ENCODE peak calls at places on chromosomes 5 and 9, in nine cellular contexts. Q, B, P, K, O, U, A, W and T are unnamed samples.

GRCh38 chr5:177477701-177478477 is 4.5 kb upstream of the DBN1 start:
- DNase-seq in W (no peak), P (peak; percentile 30), K (no peak), Q (no peak), U (no peak), B (no peak), O (no peak), A (no peak), T (no peak)

GRCh38 chr5:137164961-137165360 is 334.2 kb downstream of the SPOCK1 start:
- DNase-seq in P (no peak), K (no peak), W (no peak), U (no peak), B (no peak), O (no peak), Q (no peak), A (no peak), T (no peak)

GRCh38 chr5:93476211-93476851 is 104.7 kb downstream of the NR2F1-AS1 start:
- DNase-seq in A (no peak), P (no peak), B (no peak), U (no peak), K (peak; percentile 33), W (peak; percentile 51), O (no peak), Q (no peak), T (no peak)

GRCh38 chr9:129840024-129840423 is 4.8 kb downstream of the USP20 start:
- DNase-seq in O (no peak), B (no peak), W (no peak), P (no peak), U (no peak), Q (no peak), A (no peak), K (no peak), T (no peak)

GRCh38 chr9:121926417-121926816 is 166.7 kb downstream of the TTLL11 start:
- DNase-seq in B (no peak), K (no peak), Q (no peak), P (no peak), W (no peak), U (no peak), A (no peak), O (no peak), T (no peak)

GRCh38 chr5:134131578-134132350 is 17.3 kb downstream of the TCF7 start:
- DNase-seq in O (no peak), W (no peak), U (no peak), B (no peak), K (no peak), A (no peak), Q (peak; percentile 55), P (no peak), T (no peak)

GRCh38 chr5:143536364-143536763 is 132.9 kb upstream of the NR3C1 start:
- DNase-seq in K (peak; percentile 99), Q (peak; percentile 68), B (no peak), O (no peak), U (no peak), A (peak; percentile 32), P (no peak), W (peak; percentile 98), T (no peak)

GRCh38 chr9:117114768-117115167 is 300.1 kb downstream of the ASTN2 start:
- DNase-seq in P (no peak), O (no peak), A (no peak), B (no peak), W (no peak), K (no peak), U (no peak), Q (no peak), T (no peak)

GRCh38 chr5:10559883-10560282 is 4.0 kb upstream of the ANKRD33B start:
- DNase-seq in U (no peak), B (no peak), A (no peak), K (no peak), Q (no peak), P (no peak), O (no peak), W (no peak), T (no peak)

GRCh38 chr9:133590231-133590855 is 18.8 kb downstream of the FAM163B start:
- DNase-seq in P (no peak), K (no peak), W (no peak), Q (no peak), O (no peak), U (no peak), A (no peak), B (no peak), T (no peak)

GRCh38 chr9:136140046-136140445 is 21.4 kb upstream of the TMEM250 start:
- DNase-seq in O (no peak), W (no peak), B (no peak), A (no peak), P (no peak), K (no peak), Q (no peak), U (no peak), T (no peak)

GRCh38 chr5:151125421-151125820 is 32.2 kb downstream of the ANXA6 start:
- DNase-seq in U (no peak), B (no peak), P (no peak), Q (no peak), A (no peak), O (peak; percentile 38), W (no peak), K (no peak), T (no peak)

GRCh38 chr5:133611357-133612020 is 852 bp downstream of the FSTL4 start:
- DNase-seq in K (no peak), A (peak; percentile 15), U (peak; percentile 43), W (no peak), P (no peak), O (peak; percentile 15), B (peak; percentile 18), Q (no peak), T (peak; percentile 39)

DNA sequence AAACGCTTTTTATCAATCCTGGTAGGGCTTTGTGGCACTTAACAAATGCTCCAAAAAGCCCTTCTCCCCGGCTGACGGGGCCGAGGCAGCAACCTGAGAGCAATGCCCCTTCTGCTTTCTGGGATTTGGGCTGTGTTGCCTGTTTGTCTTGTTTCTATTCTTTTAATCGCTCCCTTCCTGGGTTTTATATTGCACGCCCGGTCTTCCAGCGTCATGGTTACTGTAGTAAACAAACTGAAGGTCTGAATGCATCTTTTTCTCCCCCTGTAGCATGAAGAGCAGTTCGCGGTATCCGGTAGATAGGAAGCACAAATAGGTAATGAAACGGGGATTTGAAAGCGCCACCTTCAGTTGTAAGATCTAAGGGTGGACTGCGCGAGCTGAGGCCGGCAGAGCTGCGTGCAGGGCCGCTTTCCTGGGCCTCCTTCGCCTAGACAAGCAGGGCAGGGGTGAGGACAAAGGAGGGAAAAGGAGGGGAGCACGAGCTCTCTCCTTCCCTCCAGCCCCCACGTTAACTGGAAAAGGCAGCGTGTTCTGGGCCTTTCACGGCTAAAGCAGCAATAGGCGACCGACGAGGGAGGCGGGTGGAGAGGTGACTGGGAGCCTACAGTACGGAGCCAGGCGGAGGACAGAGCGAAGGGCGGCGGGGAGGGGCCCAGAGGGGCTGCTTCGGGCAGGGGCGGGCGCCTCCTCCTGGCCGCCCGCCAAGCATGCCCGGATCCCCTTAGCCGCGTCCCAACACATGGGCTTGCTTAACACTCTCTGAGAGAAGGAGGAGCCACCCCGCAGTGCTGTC is 49.3 kb upstream of the ZNF366 start:
- DNase-seq in K (peak; percentile 56), Q (peak; percentile 77), B (peak; percentile 66), W (peak; percentile 63), U (peak; percentile 83), P (peak; percentile 66), A (peak; percentile 45), O (peak; percentile 69), T (peak; percentile 73)
- TF ChIP-seq CTCF in K (peak; percentile 14), Q (no peak), B (peak; percentile 62), W (no peak), U (peak; percentile 58), P (peak; percentile 7), A (peak; percentile 54), O (peak; percentile 66), T (peak; percentile 45)

GRCh38 chr9:134641173-134641985 is at the start of gene COL5A1:
- DNase-seq in P (peak; percentile 95), O (no peak), B (peak; percentile 81), U (peak; percentile 89), A (peak; percentile 84), K (peak; percentile 91), W (peak; percentile 84), Q (peak; percentile 97), T (peak; percentile 94)
- TF ChIP-seq CTCF in P (no peak), O (no peak), B (peak; percentile 42), U (no peak), A (no peak), K (no peak), W (no peak), Q (peak; percentile 44), T (no peak)

GRCh38 chr5:1761453-1761755 is 38.2 kb downstream of the MRPL36 start:
- DNase-seq in A (no peak), O (no peak), U (no peak), K (no peak), B (no peak), P (peak; percentile 3), W (no peak), Q (no peak), T (no peak)

GRCh38 chr5:1758574-1758973 is 41.1 kb downstream of the MRPL36 start:
- DNase-seq in K (no peak), Q (no peak), W (no peak), B (no peak), O (no peak), P (no peak), U (no peak), A (no peak), T (no peak)

GRCh38 chr5:1757511-1757910 is 42.1 kb downstream of the MRPL36 start:
- DNase-seq in Q (no peak), K (no peak), U (no peak), W (no peak), A (no peak), O (no peak), B (no peak), P (peak; percentile 2), T (no peak)

GRCh38 chr5:1760656-1761452 is 38.8 kb downstream of the MRPL36 start:
- DNase-seq in O (no peak), U (peak; percentile 9), A (no peak), B (no peak), K (no peak), P (peak; percentile 5), Q (peak; percentile 56), W (no peak), T (no peak)

GRCh38 chr5:1759378-1759970 is 40.2 kb downstream of the MRPL36 start:
- DNase-seq in U (no peak), W (no peak), Q (peak; percentile 38), B (no peak), O (no peak), K (no peak), P (peak; percentile 1), A (no peak), T (no peak)
- TF ChIP-seq CTCF in U (no peak), W (no peak), Q (no peak), B (no peak), O (no peak), K (no peak), P (no peak), A (no peak), T (no peak)

DNA sequence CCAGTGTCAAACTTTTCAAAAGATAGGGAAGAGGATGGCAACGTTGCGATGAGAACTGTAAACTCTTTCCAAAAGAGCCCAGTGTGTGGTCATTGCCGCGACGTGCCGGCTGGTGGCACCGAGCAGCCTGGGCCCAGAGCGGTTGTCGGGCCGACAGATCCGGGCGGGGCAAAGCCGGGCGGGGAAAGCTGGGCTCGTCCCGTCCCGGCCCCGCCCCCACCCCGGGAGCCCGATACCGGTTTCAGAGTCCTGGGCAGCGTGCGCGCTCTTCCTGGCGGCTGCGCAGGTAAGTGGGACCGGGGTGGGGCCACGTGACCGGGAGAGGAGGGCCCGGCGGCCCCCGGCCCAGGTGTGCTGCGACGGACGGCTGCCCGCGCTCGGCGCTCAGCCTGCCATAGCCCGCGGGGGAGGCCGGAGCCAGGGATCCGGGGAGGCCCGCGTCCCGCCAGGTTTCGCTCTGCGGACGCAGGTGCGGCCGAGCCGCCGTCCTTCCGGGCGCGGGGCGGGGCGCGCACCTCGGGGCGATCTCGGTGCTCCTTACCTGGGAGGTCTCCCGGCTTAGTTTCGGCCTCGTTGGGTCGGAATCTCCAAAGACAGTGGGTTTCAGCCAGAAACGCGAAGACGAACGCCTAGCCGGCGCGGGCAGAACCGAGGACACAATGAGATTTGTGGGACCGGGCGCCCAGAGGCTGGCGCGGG is at the start of gene MARVELD2:
- DNase-seq in B (no peak), O (peak; percentile 68), K (peak; percentile 6), A (peak; percentile 85), W (no peak), P (peak; percentile 20), Q (peak; percentile 76), U (peak; percentile 57), T (peak; percentile 80)
- TF ChIP-seq CTCF in B (peak; percentile 56), O (peak; percentile 38), K (peak; percentile 34), A (peak; percentile 49), W (no peak), P (no peak), Q (peak; percentile 16), U (no peak), T (no peak)